ENCODE peak calls at places on chromosome 17, in five cellular contexts. R is fibroblast of lung, J is A549, D is astrocyte of the spinal cord, H is psoas muscle. A is an unnamed sample.

GRCh38 chr17:12463102-12463501 is 202.6 kb upstream of the MYOCD start:
- DNase-seq in H (no peak), D (peak), R (peak), J (no peak), A (peak)

GRCh38 chr17:37671028-37671812 is 28.0 kb upstream of the DDX52 start:
- DNase-seq in J (no peak), D (no peak), R (no peak), H (no peak), A (no peak)

GRCh38 chr17:15782809-15783208 is 50.7 kb downstream of the TBC1D26 start:
- DNase-seq in J (no peak), D (peak), R (peak), H (peak), A (peak)

GRCh38 chr17:71668807-71669206 is 452.0 kb upstream of the SOX9 start:
- DNase-seq in H (no peak), D (no peak), R (no peak), J (no peak), A (no peak)

GRCh38 chr17:28041844-28042656 is 427 bp upstream of the NLK start:
- DNase-seq in H (no peak), R (no peak), D (no peak), J (peak), A (peak)

GRCh38 chr17:9987779-9988585 is 82.9 kb upstream of the RCVRN start:
- DNase-seq in H (peak), D (no peak), R (peak), J (peak), A (peak)

GRCh38 chr17:15468142-15468541 is 721 bp upstream of the CDRT4 start:
- DNase-seq in J (no peak), D (no peak), H (no peak), R (no peak), A (no peak)

GRCh38 chr17:43650471-43650870 is 11.3 kb downstream of the MEOX1 start:
- DNase-seq in D (no peak), J (no peak), H (no peak), R (no peak), A (no peak)

GRCh38 chr17:29592850-29593545 is at the start of gene ANKRD13B:
- DNase-seq in H (peak), J (no peak), D (no peak), R (peak), A (no peak)

GRCh38 chr17:81568416-81568815 is 16.3 kb upstream of the FAAP100 start:
- DNase-seq in R (no peak), J (no peak), H (no peak), D (no peak), A (no peak)

GRCh38 chr17:83171661-83172060 is 92.3 kb downstream of the METRNL start:
- DNase-seq in H (peak), R (no peak), D (no peak), J (no peak), A (no peak)

GRCh38 chr17:3693829-3694231 is 2.1 kb downstream of the P2RX5 start:
- DNase-seq in J (no peak), D (no peak), R (no peak), H (no peak), A (no peak)

GRCh38 chr17:1626333-1626732 is 2.3 kb downstream of the SLC43A2 start:
- DNase-seq in D (no peak), R (no peak), H (no peak), J (no peak), A (peak)

GRCh38 chr17:17819561-17819995 is 17.2 kb downstream of the SREBF1 start:
- DNase-seq in D (peak), R (peak), J (peak), H (peak), A (peak)

GRCh38 chr17:65121916-65122821 is 15.0 kb upstream of the RGS9 start:
- DNase-seq in D (no peak), J (no peak), R (no peak), H (no peak), A (no peak)

GRCh38 chr17:29168079-29168758 is 12.0 kb downstream of the MYO18A start:
- DNase-seq in D (no peak), R (no peak), J (no peak), H (no peak), A (no peak)

GRCh38 chr17:81480140-81480917 is 32.3 kb downstream of the ACTG1 start:
- DNase-seq in D (peak), J (no peak), R (peak), H (peak), A (peak)

GRCh38 chr17:81735181-81736102 is 23.4 kb downstream of the SLC25A10 start:
- DNase-seq in H (no peak), R (no peak), J (peak), D (no peak), A (peak)

GRCh38 chr17:30234296-30234695 is 1.2 kb downstream of the SLC6A4 start:
- DNase-seq in R (no peak), D (no peak), J (no peak), H (no peak), A (no peak)

GRCh38 chr17:74749262-74750038 is 1.0 kb downstream of the NHERF1 start:
- DNase-seq in H (peak), R (no peak), J (no peak), D (peak), A (no peak)

GRCh38 chr17:32197987-32198386 is 55.7 kb downstream of the RHOT1 start:
- DNase-seq in D (no peak), H (no peak), J (no peak), R (no peak), A (no peak)

GRCh38 chr17:76709077-76709950 is 1.5 kb downstream of the MXRA7 start:
- DNase-seq in D (peak), H (peak), J (no peak), R (peak), A (peak)
- H3K4me3 ChIP-seq in D (peak), H (peak), J (peak), R (peak), A (peak)

GRCh38 chr17:66975614-66976378 is 11.3 kb downstream of the CACNG4 start:
- DNase-seq in R (no peak), H (peak), J (peak), D (no peak), A (no peak)
- TF ChIP-seq CTCF in R (no peak), H (peak), J (peak), D (no peak), A (peak)

GRCh38 chr17:80158846-80159245 is 11.0 kb upstream of the CARD14 start:
- DNase-seq in H (no peak), D (no peak), J (no peak), R (no peak), A (no peak)

GRCh38 chr17:80160536-80160935 is 9.3 kb upstream of the CARD14 start:
- DNase-seq in R (no peak), H (no peak), J (no peak), D (no peak), A (no peak)

GRCh38 chr17:80163315-80163714 is 6.5 kb upstream of the CARD14 start:
- DNase-seq in J (no peak), R (no peak), H (no peak), D (no peak), A (peak)

GRCh38 chr17:80164185-80164584 is 5.6 kb upstream of the CARD14 start:
- DNase-seq in D (no peak), R (no peak), J (no peak), H (no peak), A (no peak)

DNA sequence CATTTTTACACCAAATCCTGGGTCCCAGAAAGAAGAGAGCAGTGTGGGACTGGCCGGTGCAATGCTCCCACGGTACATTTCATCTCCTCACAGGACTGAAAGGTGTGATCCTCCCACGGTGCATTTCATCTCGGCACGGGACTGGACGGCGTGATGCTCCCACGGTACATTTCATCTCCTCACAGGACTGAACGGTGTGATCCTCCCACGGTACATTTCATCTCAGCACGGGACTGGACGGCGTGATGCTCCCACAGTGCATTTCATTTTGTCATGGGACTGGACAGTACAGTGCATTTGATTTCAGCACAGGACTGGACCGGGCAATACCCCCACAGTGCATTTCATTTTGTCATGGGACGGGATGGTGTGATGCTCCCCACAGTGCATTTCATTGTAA is 9.8 kb upstream of the CARD14 start:
- DNase-seq in J (no peak), R (no peak), D (no peak), H (no peak), A (no peak)
- H3K4me3 ChIP-seq in J (no peak), R (no peak), D (no peak), H (no peak), A (no peak)

DNA sequence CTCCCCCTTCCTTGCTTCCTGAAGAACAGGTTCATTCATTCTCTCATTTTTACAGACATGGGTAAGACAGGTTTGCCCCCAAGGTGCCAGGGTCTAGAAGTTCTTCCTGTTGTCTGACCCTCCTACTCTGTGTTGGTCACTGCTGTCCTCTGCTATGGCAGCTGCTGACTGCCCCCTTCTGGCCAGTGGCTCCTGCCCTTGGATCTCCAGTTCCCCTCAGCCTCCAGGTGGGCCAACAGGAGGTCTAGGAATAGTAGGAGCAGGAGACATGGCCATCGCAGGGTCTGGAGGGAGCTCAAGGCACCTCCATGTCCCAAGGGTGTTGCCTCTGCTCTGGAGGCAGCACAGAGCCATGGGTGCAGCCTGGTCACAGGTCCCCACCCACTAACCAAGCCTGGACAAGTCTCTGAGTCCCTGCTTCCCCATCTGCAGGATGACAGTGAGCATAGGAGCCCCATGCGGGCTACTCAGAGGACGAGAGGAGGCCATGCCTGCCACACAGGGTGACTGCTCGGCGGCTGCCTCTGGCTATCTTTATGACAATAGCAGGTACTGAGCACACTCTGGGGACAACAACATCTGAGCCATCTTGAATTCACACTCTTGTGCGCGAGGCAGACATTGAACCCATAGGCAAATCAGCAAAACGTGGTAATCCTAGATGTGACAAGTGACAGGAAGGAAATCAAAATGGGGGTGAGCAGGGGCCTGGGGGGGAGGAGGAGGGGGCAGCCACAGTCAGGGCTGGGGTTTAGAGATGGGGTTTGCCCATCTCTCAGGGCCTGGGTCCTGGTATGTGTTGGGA is 27.0 kb upstream of the NXPH3 start:
- DNase-seq in R (peak), H (peak), J (peak), D (peak), A (peak)
- TF ChIP-seq CTCF in R (peak), H (peak), J (peak), D (peak), A (peak)

DNA sequence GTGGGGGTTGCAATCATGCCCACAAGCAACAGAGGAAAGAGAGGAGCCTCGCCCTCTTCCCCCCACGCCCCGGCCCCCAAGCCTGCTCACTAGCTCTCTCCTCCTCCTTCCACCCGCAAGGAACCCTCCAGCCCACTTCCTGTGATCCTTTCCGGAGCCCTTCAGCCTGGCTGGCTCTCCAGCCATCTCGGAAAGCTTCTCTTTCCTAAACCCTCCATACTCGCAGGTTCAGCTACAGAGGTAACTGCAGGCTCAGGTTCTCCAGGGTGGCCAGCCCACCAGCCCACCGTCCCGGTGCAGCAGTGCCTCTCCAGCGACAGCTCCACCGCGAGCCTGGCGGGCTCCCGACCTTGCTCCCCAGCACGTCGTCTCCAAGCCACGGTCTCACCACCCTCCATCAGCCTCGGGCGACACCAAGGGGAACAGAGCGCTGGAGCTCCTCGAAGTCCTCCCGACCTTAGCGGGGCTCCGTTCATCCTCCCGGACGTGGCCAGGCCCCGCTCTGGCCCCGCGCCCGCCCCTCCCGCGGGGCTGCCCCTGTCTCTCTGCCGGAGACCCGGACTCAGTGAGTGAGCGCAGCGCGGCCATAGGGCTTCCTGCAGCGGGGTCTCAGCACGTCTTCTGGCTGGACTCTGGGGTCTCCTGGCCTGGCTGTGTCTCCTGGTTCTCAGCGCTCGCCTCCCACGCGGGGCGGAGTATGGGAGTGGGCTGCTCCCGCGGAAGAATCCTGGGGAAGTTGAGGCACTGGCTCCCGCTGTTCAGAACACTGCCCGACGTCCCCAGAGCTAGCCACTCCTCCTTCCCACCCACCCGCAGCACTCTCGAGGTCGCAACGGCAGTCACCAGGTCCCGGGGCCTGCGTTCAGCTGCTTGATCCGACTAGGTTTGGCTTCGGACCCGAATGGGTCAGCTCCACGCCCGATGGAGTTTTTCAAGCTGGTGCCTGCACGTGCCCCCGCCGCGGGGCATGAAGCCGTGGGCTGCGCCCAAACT is 12.8 kb upstream of the ODF4 start:
- DNase-seq in J (no peak), H (peak), D (peak), R (peak), A (peak)
- H3K4me3 ChIP-seq in J (no peak), H (peak), D (peak), R (peak), A (peak)

GRCh38 chr17:39632153-39632941 is 4.6 kb upstream of the STARD3 start:
- DNase-seq in R (no peak), D (no peak), H (no peak), J (no peak), A (no peak)

GRCh38 chr17:39633570-39634183 is 3.3 kb upstream of the STARD3 start:
- DNase-seq in H (no peak), D (no peak), R (no peak), J (no peak), A (no peak)

GRCh38 chr17:39629494-39629880 is 2.7 kb downstream of the PPP1R1B start:
- DNase-seq in J (no peak), R (no peak), D (no peak), H (no peak), A (no peak)

GRCh38 chr17:39629894-39630293 is 3.1 kb downstream of the PPP1R1B start:
- DNase-seq in R (no peak), D (no peak), H (no peak), J (no peak), A (no peak)

DNA sequence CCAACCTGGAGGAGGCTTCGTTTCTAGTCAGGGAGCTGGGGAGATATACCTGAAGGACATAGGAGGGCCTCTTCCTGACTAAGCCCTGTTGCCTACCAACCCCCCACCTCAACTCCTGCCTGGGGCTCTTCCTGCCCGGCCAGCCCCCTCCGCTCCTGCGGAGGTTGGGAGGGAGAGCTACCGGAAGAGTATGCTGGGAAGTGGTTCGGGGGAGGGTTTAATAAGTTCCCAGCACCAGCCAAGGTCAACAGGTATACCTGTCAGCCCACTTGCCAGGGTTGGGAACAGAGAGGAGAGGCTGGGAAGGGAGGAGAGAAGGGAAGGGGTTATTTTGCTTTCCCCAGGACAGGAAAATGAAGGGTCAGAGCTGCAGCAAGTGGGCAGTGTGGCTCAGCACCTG is 4.7 kb downstream of the PPP1R1B start:
- DNase-seq in H (no peak), D (no peak), J (no peak), R (no peak), A (no peak)
- TF ChIP-seq CTCF in H (no peak), D (no peak), J (no peak), R (no peak), A (no peak)

GRCh38 chr17:79985361-79985760 is 50.3 kb downstream of the TBC1D16 start:
- DNase-seq in J (no peak), H (peak), R (no peak), D (no peak), A (no peak)

GRCh38 chr17:79986441-79987186 is 49.1 kb downstream of the TBC1D16 start:
- DNase-seq in H (peak), D (peak), R (peak), J (no peak), A (peak)

GRCh38 chr17:79984877-79985276 is 50.8 kb downstream of the TBC1D16 start:
- DNase-seq in J (no peak), D (no peak), H (peak), R (no peak), A (no peak)

GRCh38 chr17:79987187-79987889 is 48.3 kb downstream of the TBC1D16 start:
- DNase-seq in D (peak), H (no peak), J (no peak), R (no peak), A (peak)

DNA sequence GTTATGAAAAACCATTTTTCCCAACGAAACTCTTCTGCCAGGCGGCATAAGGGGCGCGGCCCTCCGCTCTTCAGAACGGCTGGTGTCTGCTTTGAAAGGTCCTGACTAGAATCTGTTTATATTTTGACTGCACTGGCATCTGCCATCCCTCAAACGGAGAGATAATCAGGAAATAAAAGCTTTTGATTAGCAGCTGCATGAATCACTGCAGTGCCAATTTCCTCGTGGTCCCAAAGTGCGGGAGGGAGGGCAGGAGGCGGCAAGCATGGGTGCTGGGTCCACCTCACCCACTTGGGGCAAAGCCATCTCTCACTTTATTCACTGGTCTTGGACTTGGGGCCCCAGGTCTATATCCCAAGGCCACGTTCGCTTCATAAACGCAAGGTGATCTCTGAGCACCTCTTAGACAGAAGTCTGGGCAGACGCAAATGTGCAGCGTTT is 49.7 kb downstream of the TBC1D16 start:
- DNase-seq in D (no peak), R (no peak), H (peak), J (no peak), A (no peak)
- H3K4me3 ChIP-seq in D (no peak), R (no peak), H (no peak), J (no peak), A (no peak)

GRCh38 chr17:79301469-79301868 is 226.8 kb downstream of the ENGASE start:
- DNase-seq in J (no peak), R (no peak), H (no peak), D (no peak), A (no peak)

GRCh38 chr17:79295307-79295706 is 220.7 kb downstream of the ENGASE start:
- DNase-seq in J (no peak), H (no peak), R (no peak), D (no peak), A (no peak)

GRCh38 chr17:79296290-79296689 is 221.7 kb downstream of the ENGASE start:
- DNase-seq in D (no peak), J (no peak), R (no peak), H (no peak), A (no peak)

GRCh38 chr17:79299349-79299748 is 224.7 kb downstream of the ENGASE start:
- DNase-seq in H (no peak), D (no peak), R (no peak), J (no peak), A (no peak)

DNA sequence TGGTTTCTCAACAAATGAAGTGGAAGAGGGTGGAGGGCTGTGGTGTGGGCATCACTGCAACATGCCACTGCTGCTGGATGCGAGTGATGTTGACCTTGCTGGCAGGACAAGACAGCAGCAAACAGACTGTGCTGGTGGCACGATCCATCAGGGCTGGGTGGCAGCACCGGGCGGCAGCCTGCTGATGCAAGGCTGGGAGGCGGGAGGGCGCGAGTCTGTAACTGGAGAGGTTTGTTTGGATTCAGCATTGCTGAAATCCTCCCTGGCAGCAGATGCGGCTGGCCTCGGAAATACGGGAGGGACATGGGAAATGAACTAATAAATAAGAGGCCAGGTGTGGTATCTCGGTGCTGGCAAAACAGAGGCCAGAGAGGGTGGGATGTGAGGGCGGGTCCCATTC is 224.2 kb downstream of the ENGASE start:
- DNase-seq in D (no peak), H (no peak), J (no peak), R (no peak), A (no peak)
- TF ChIP-seq CTCF in D (no peak), H (no peak), J (no peak), R (no peak), A (no peak)

A was measured in fibroblast of mammary gland.